ENCODE peak calls at places on chromosomes 1 and 21, in six cellular contexts. S, D, U, G, B and A are unnamed samples.

GRCh38 chr1:32702599-32703478 is at the start of gene SYNC:
- DNase-seq in S (no peak), D (peak; percentile 78), U (peak; percentile 69), G (no peak), B (no peak), A (no peak)

GRCh38 chr1:213371769-213372619 is 321.0 kb downstream of the RPS6KC1 start:
- DNase-seq in S (no peak), D (no peak), U (no peak), G (no peak), B (peak; percentile 34), A (no peak)

GRCh38 chr1:229271448-229272120 is 673 bp downstream of the RAB4A start:
- DNase-seq in S (peak; percentile 20), D (peak; percentile 38), U (peak; percentile 58), G (no peak), B (no peak), A (peak; percentile 38)

GRCh38 chr1:71054281-71054731 is 6.7 kb upstream of the PTGER3 start:
- DNase-seq in S (no peak), D (no peak), U (no peak), G (no peak), B (peak; percentile 38), A (no peak)

GRCh38 chr1:22472596-22472995 is 20.9 kb downstream of the ZBTB40 start:
- DNase-seq in S (no peak), D (no peak), U (no peak), G (no peak), B (no peak), A (no peak)

GRCh38 chr21:43925096-43925481 is 60.1 kb downstream of the AGPAT3 start:
- DNase-seq in S (no peak), D (no peak), U (no peak), G (peak; percentile 45), B (no peak), A (peak; percentile 14)

GRCh38 chr21:38221594-38221993 is 35.2 kb upstream of the KCNJ15 start:
- DNase-seq in S (no peak), D (no peak), U (no peak), G (no peak), B (no peak), A (no peak)

GRCh38 chr1:49424782-49425181 is 599.0 kb downstream of the AGBL4 start:
- DNase-seq in S (no peak), D (no peak), U (no peak), G (no peak), B (no peak), A (no peak)

GRCh38 chr1:147851149-147851548 is 51.4 kb upstream of the GJA8 start:
- DNase-seq in S (no peak), D (peak; percentile 13), U (no peak), G (no peak), B (no peak), A (no peak)

GRCh38 chr1:1371741-1372711 is 3.0 kb downstream of the AURKAIP1 start:
- DNase-seq in S (no peak), D (peak; percentile 38), U (peak; percentile 68), G (peak; percentile 99), B (peak; percentile 90), A (peak; percentile 66)

GRCh38 chr1:221118176-221118937 is 239.1 kb downstream of the HLX start:
- DNase-seq in S (no peak), D (no peak), U (no peak), G (no peak), B (no peak), A (no peak)

GRCh38 chr1:188429385-188429784 is 1600.6 kb downstream of the PLA2G4A start:
- DNase-seq in S (no peak), D (peak; percentile 36), U (no peak), G (no peak), B (no peak), A (no peak)

GRCh38 chr1:31549807-31550620 is 26.3 kb upstream of the TINAGL1 start:
- DNase-seq in S (no peak), D (no peak), U (peak; percentile 39), G (no peak), B (no peak), A (no peak)

GRCh38 chr21:40902299-40902698 is 55.3 kb upstream of the DSCAM start:
- DNase-seq in S (no peak), D (no peak), U (no peak), G (no peak), B (no peak), A (no peak)

DNA sequence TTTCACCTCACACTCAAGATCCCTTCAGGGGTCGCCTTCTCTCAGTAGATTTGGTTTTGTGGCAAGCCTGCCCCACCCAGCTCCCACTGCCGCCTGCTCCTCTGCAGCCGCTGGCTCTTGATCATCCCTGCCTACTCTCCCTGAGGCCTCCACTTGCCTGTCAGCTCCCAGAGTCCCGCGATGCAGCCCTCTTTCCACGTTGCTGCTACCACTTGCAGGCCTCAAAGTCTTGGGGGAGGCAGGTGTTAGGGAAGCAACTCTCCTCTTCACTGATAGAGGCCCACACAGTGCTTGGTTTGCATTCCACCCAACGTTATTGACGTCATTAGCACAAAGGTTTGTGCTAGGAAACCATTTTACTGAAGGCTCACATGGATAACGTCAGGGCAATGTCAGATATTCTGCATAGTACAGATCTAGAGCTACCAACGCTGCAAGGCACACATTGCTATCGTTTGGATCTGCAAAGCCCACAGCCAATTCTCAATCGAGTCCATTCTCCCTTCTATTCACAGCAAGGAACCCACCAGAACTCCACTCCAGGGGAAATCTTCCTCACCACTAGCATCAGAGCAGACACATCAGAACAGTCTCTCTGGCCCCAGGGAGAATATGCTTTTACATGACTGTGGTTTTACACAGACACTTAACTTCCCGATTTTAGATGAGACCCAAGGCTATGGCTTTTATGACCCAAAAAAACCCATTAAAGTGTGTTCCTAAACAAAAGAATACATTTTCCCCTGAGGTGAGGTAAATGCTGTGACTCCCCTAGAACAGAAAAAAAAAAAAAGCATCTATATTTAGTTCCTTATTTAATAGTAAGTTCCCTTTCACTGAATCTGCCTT is 519.5 kb upstream of the CAMK1G start:
- DNase-seq in S (no peak), D (no peak), U (no peak), G (no peak), B (no peak), A (no peak)
- H2BK15ac ChIP-seq in S (no peak overlapping the region), D (no peak overlapping the region), U (no peak overlapping the region), G (no peak overlapping the region), B (no peak overlapping the region), A (no peak overlapping the region)

DNA sequence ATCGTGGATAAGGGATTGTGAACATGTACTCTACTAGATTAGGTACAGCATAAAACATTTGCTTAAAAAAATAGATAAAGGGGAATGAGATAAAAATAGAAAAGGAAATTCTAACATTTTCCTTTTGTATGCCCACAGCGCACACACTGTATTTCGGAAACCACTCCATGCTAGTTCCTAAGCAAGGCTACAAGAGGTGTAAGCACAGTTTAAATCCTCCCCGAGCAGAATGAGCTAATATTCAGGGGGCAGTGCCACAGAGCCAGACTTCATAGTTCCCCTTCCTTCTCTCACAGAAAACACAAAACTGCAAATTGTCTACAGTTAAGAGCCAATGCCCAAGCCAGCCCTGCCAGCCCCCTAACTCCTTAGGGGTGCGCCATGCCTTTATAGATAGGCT is 159.4 kb downstream of the ZNF281 start:
- DNase-seq in S (no peak), D (no peak), U (no peak), G (no peak), B (no peak), A (no peak)
- H3K23ac ChIP-seq in S (no peak overlapping the region), D (no peak overlapping the region), U (no peak overlapping the region), G (no peak overlapping the region), B (no peak overlapping the region), A (no peak overlapping the region)

DNA sequence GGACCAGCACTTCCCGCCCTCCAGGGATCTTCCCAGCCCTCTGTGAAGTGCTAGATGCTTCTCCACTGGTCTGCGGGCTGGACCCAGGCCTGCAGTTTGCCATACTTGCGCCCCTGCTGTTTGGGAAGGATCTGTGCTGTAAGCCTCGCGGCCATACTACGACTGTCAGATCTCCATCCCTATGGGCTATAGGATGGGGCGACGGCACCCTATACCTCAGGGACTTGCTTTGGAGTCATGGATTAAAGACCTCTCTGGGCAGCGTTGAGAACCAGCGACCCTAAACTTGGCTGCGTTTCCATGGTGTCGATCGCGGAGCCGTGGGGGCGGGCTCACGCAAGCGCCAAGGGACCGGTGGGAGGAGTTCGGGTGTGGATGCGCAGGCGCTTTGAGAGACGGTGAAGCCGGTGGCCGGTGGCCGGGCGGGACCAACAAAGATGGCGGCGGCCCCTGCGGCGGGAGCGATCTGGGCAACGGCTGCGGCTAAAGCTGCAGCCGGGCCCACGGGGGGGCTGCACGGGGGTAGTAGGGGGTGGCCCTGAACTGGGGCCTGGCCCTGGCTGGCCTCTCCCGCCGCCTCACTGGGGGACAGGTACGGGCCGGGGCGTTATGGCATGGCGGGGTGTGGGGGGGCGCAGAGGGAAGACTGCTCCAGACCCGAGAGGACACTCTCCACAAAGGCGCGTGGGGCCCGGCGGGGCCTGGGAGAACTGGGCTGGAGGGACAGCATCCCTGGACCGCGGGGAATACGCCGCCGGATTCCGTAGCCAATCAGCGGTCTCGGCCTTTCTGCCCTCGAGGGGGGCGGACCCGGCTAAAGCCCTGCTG is at the start of gene USP21:
- DNase-seq in S (peak; percentile 92), D (peak; percentile 84), U (peak; percentile 92), G (peak; percentile 97), B (peak; percentile 94), A (peak; percentile 96)
- H2AK5ac ChIP-seq in S (peak within 1 kb of the TSS; percentile 27), D (peak within 1 kb of the TSS; percentile 82), U (peak within 1 kb of the TSS; percentile 8), G (no peak within 1 kb of the TSS), B (no peak within 1 kb of the TSS), A (no peak within 1 kb of the TSS)

DNA sequence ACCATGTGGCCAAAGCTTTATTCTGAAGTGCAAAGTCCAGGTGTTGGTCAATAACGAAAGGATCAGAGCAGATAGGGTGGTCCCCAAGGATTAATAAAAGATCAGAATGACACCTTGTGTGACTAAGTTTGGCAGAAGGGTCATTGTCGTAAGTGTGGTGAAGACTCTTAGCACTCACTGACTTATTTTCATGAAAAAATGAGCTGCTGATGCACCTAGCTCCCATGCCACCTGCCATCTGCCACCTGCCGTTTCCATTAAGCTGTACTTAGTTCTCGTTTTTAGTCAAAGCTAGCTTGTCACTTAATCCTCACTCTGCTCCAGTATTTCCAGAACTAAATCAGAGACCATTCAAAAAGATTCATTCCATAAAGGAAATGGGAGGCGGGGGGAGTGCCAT is 112.6 kb downstream of the SEC16B start:
- DNase-seq in S (no peak), D (no peak), U (no peak), G (no peak), B (no peak), A (no peak)
- H2BK15ac ChIP-seq in S (no peak overlapping the region), D (no peak overlapping the region), U (no peak overlapping the region), G (no peak overlapping the region), B (no peak overlapping the region), A (no peak overlapping the region)

GRCh38 chr21:36949171-36950141 is 17.0 kb downstream of the HLCS start:
- DNase-seq in S (no peak), D (no peak), U (no peak), G (no peak), B (no peak), A (peak; percentile 82)

GRCh38 chr21:36945496-36946138 is 20.9 kb downstream of the HLCS start:
- DNase-seq in S (no peak), D (peak; percentile 28), U (no peak), G (no peak), B (no peak), A (no peak)

GRCh38 chr21:36948686-36949085 is 17.8 kb downstream of the HLCS start:
- DNase-seq in S (no peak), D (peak; percentile 39), U (no peak), G (no peak), B (no peak), A (no peak)

GRCh38 chr21:36946949-36947371 is 19.5 kb downstream of the HLCS start:
- DNase-seq in S (no peak), D (no peak), U (no peak), G (no peak), B (no peak), A (peak; percentile 77)
- H3K23ac ChIP-seq in S (no peak overlapping the region), D (no peak overlapping the region), U (no peak overlapping the region), G (no peak overlapping the region), B (no peak overlapping the region), A (no peak overlapping the region)